ENCODE peak calls at places on chromosomes 7 and 10, in five cellular contexts. Z, R, S, C and F are unnamed samples.

GRCh38 chr10:57513637-57514036 is 754.1 kb downstream of the IPMK start:
- DNase-seq in R (no peak), Z (no peak), C (no peak), S (no peak), F (no peak)

GRCh38 chr10:112115781-112116385 is 67.7 kb downstream of the GPAM start:
- DNase-seq in C (peak), R (no peak), S (no peak), Z (peak), F (no peak)

GRCh38 chr7:66921396-66921917 is 432 bp downstream of the TMEM248 start:
- DNase-seq in S (peak), C (no peak), Z (peak), R (peak), F (no peak)

GRCh38 chr7:140010194-140010895 is 52.4 kb downstream of the PARP12 start:
- DNase-seq in C (no peak), R (no peak), Z (no peak), S (no peak), F (no peak)

GRCh38 chr10:91366687-91367086 is 43.5 kb upstream of the HECTD2 start:
- DNase-seq in Z (no peak), C (no peak), R (no peak), S (no peak), F (no peak)

GRCh38 chr10:14009315-14010082 is 321.2 kb downstream of the FRMD4A start:
- DNase-seq in S (peak), C (no peak), R (no peak), Z (no peak), F (no peak)

GRCh38 chr7:12653127-12653917 is 34.1 kb upstream of the ARL4A start:
- DNase-seq in Z (no peak), S (peak), C (no peak), R (no peak), F (no peak)

GRCh38 chr7:116180302-116180701 is 30.0 kb upstream of the TES start:
- DNase-seq in Z (peak), S (peak), C (peak), R (no peak), F (no peak)

GRCh38 chr10:69760086-69760485 is 41.6 kb upstream of the COL13A1 start:
- DNase-seq in Z (no peak), R (no peak), S (no peak), C (no peak), F (no peak)

GRCh38 chr7:5375925-5376324 is 47.7 kb downstream of the TNRC18 start:
- DNase-seq in R (no peak), Z (no peak), S (no peak), C (no peak), F (no peak)

GRCh38 chr7:45601816-45602540 is 27.8 kb downstream of the ADCY1 start:
- DNase-seq in C (no peak), R (no peak), Z (peak), S (no peak), F (peak)

GRCh38 chr7:42014625-42015412 is 222.2 kb downstream of the GLI3 start:
- DNase-seq in S (peak), Z (peak), R (no peak), C (peak), F (no peak)

GRCh38 chr7:101201695-101202602 is 1.1 kb upstream of the MOGAT3 start:
- DNase-seq in Z (peak), S (no peak), C (no peak), R (no peak), F (no peak)

GRCh38 chr7:123650595-123650994 is 5.1 kb upstream of the LMOD2 start:
- DNase-seq in S (no peak), C (no peak), R (no peak), Z (no peak), F (no peak)

GRCh38 chr10:119395287-119396007 is 147.1 kb downstream of the RGS10 start:
- DNase-seq in R (peak), Z (no peak), S (peak), C (no peak), F (peak)

GRCh38 chr7:8035647-8036518 is 67.3 kb downstream of the GLCCI1 start:
- DNase-seq in Z (peak), S (peak), C (no peak), R (no peak), F (no peak)

GRCh38 chr7:130886438-130887135 is 152.6 kb upstream of the KLF14 start:
- DNase-seq in C (no peak), Z (peak), R (no peak), S (no peak), F (no peak)

GRCh38 chr10:71217266-71218045 is 5.1 kb downstream of the UNC5B start:
- DNase-seq in R (no peak), S (peak), Z (no peak), C (no peak), F (peak)

GRCh38 chr7:141666071-141666470 is 35.9 kb downstream of the DENND11 start:
- DNase-seq in Z (no peak), R (no peak), S (no peak), C (no peak), F (no peak)

GRCh38 chr10:29120216-29120615 is 168.7 kb upstream of the LYZL1 start:
- DNase-seq in S (peak), R (no peak), C (peak), Z (no peak), F (no peak)

GRCh38 chr7:154918741-154919140 is 84.2 kb downstream of the PAXIP1 start:
- DNase-seq in C (no peak), S (no peak), R (no peak), Z (no peak), F (peak)

GRCh38 chr7:131370523-131370968 is 42.9 kb downstream of the MKLN1 start:
- DNase-seq in S (peak), Z (no peak), R (no peak), C (no peak), F (no peak)

GRCh38 chr7:98872328-98872924 is 2.6 kb upstream of the TMEM130 start:
- DNase-seq in Z (no peak), S (no peak), R (no peak), C (peak), F (no peak)

GRCh38 chr10:5442056-5442989 is 30.0 kb downstream of the NET1 start:
- DNase-seq in C (peak), R (no peak), S (no peak), Z (no peak), F (no peak)

GRCh38 chr10:17643339-17643754 is 604 bp upstream of the STAM start:
- DNase-seq in R (peak), Z (no peak), C (peak), S (peak), F (peak)

GRCh38 chr10:29569778-29570177 is 65.0 kb downstream of the SVIL start:
- DNase-seq in R (no peak), S (no peak), Z (no peak), C (no peak), F (no peak)

GRCh38 chr10:80407836-80408197 is 534 bp upstream of the PRXL2A start:
- DNase-seq in R (no peak), S (peak), Z (peak), C (peak), F (no peak)

GRCh38 chr7:40608321-40609075 is 473.7 kb downstream of the SUGCT start:
- DNase-seq in S (no peak), R (no peak), C (no peak), Z (no peak), F (no peak)

GRCh38 chr7:1531263-1531978 is 919 bp downstream of the MAFK start:
- DNase-seq in Z (no peak), C (no peak), S (peak), R (no peak), F (peak)

GRCh38 chr7:8379264-8379663 is 54.1 kb upstream of the NXPH1 start:
- DNase-seq in C (no peak), R (no peak), Z (no peak), S (no peak), F (no peak)

GRCh38 chr10:54607983-54608382 is 193.0 kb downstream of the PCDH15 start:
- DNase-seq in C (no peak), S (no peak), Z (no peak), R (no peak), F (no peak)

GRCh38 chr7:150368884-150369739 is 490 bp downstream of the REPIN1 start:
- DNase-seq in Z (peak), C (peak), S (peak), R (peak), F (peak)

GRCh38 chr10:110806335-110806734 is 65.4 kb upstream of the PDCD4 start:
- DNase-seq in R (no peak), S (no peak), C (no peak), Z (no peak), F (no peak)

GRCh38 chr10:101270763-101271162 is 41.5 kb upstream of the LBX1 start:
- DNase-seq in S (no peak), C (no peak), Z (no peak), R (no peak), F (no peak)

GRCh38 chr7:115827305-115828045 is 203.1 kb downstream of the TFEC start:
- DNase-seq in C (no peak), R (no peak), Z (no peak), S (no peak), F (no peak)

GRCh38 chr7:141014091-141014490 is 661 bp downstream of the MRPS33 start:
- DNase-seq in R (no peak), S (peak), C (peak), Z (no peak), F (no peak)

GRCh38 chr7:1815051-1815481 is 145.0 kb downstream of the ELFN1 start:
- DNase-seq in C (no peak), R (no peak), Z (no peak), S (no peak), F (no peak)

GRCh38 chr10:99859585-99859984 is 77.1 kb downstream of the ABCC2 start:
- DNase-seq in C (no peak), S (no peak), Z (no peak), R (no peak), F (no peak)

DNA sequence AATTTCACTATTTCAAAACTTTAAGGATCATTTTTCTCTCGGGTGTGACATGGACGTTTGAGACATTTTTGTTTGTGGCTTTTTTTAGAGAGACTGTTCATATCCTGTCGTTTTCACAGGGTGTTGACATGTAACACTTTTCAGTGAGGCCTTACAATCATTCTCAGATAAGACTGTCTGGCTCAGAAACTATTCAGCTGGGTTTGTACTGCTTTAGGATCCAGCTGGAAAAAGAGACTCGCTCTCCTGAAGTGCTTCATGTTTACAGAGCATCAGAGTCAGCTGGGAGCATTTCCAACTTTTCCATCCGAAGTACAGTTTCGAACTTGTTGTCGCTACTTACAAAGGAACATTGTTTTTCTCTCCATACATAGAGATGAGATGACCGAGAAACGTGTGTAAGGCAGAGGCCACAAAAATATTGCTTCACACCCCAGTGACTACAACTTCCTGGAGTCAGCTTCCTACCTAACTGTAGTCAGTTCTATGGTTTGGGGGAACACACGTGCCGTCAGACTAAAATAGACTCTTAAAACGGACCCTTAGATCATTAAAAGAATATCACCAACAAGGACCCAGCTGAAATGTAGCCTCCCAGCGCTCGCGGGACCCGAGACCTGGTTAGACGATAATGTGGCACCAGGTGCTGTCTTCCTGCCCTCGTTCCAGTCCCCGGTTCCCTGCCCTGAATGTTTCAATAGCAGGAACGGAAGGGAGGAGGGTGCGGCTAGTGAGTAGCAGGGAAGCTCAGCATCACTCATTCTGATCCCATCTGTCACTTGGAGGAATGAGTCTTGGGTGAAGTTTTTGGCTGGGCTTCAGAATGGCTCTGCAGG is 78.0 kb downstream of the MKI67 start:
- DNase-seq in C (no peak), R (peak), S (peak), Z (no peak), F (peak)
- H3K4me3 ChIP-seq in C (no peak), R (peak), S (no peak), Z (no peak), F (peak)

GRCh38 chr10:121974535-121975294 is at the start of gene NSMCE4A:
- DNase-seq in Z (peak), R (peak), S (peak), C (peak), F (peak)
- TF ChIP-seq CTCF in Z (peak), R (no peak), S (peak), C (peak), F (no peak)

GRCh38 chr7:90621130-90621891 is 25.2 kb downstream of the CDK14 start:
- DNase-seq in C (no peak), R (no peak), S (no peak), Z (no peak), F (no peak)
- H3K27ac ChIP-seq in C (no peak), R (no peak), S (no peak), Z (no peak), F (no peak)

GRCh38 chr10:51838506-51838905 is 139.1 kb upstream of the CSTF2T start:
- DNase-seq in R (no peak), S (no peak), Z (no peak), C (no peak), F (no peak)
- H3K4me3 ChIP-seq in R (no peak), S (no peak), Z (peak), C (no peak), F (no peak)

DNA sequence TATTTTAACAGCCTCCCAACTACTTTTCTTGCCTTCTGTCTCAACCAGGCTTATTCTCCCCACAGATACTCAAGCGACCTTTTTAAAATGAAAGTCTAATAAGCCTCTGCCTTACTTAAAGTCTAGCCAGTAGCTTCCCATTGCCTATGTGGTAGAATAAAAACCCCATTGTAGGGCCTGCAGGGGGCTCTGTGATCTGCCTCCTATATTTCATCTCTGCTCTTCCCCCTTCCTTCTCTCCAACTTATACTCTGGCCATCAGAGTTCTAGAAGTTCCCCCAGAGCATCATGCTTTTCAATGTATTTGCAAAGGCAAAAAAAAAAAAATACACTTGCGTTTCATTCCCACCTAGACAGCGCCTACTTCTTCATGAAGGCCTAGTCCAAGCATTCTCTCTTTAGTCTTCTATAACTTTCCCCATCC is 167.7 kb upstream of the ADO start:
- DNase-seq in S (no peak), R (no peak), C (no peak), Z (no peak), F (no peak)
- TF ChIP-seq CTCF in S (peak), R (no peak), C (no peak), Z (no peak), F (no peak)

GRCh38 chr7:74225400-74225799 is 15.6 kb downstream of the LAT2 start:
- DNase-seq in Z (no peak), R (no peak), C (no peak), S (no peak), F (no peak)
- H3K27ac ChIP-seq in Z (no peak), R (no peak), C (no peak), S (no peak), F (no peak)